ENCODE peak calls at places on chromosomes 2 and 18, in seven cellular contexts. One of them, this sample, is unnamed.

GRCh38 chr2:80473806-80474205 is 169.3 kb upstream of the LRRTM1 start:
- DNase-seq in mesendoderm: no peak
- DNase-seq in Peyer's patch: no peak
- DNase-seq in HCT116: no peak
- DNase-seq in colonic mucosa: no peak
- DNase-seq in heart left ventricle: no peak
- DNase-seq in pancreas: no peak
- DNase-seq in this sample: no peak

GRCh38 chr18:48859311-48860275 is 91.2 kb downstream of the SMAD7 start:
- DNase-seq in colonic mucosa: no peak
- DNase-seq in heart left ventricle: no peak
- DNase-seq in pancreas: no peak
- DNase-seq in HCT116: no peak
- DNase-seq in mesendoderm: peak; percentile 89
- DNase-seq in Peyer's patch: no peak
- DNase-seq in this sample: no peak

GRCh38 chr18:36376361-36376760 is 78.8 kb downstream of the FHOD3 start:
- DNase-seq in heart left ventricle: no peak
- DNase-seq in pancreas: no peak
- DNase-seq in HCT116: no peak
- DNase-seq in mesendoderm: no peak
- DNase-seq in Peyer's patch: no peak
- DNase-seq in colonic mucosa: no peak
- DNase-seq in this sample: no peak

GRCh38 chr2:199111461-199111860 is 346.3 kb downstream of the SATB2 start:
- DNase-seq in heart left ventricle: no peak
- DNase-seq in HCT116: no peak
- DNase-seq in Peyer's patch: no peak
- DNase-seq in pancreas: no peak
- DNase-seq in colonic mucosa: no peak
- DNase-seq in mesendoderm: no peak
- DNase-seq in this sample: no peak

GRCh38 chr2:10316336-10316735 is 13.6 kb downstream of the HPCAL1 start:
- DNase-seq in HCT116: no peak
- DNase-seq in pancreas: no peak
- DNase-seq in mesendoderm: no peak
- DNase-seq in Peyer's patch: no peak
- DNase-seq in heart left ventricle: no peak
- DNase-seq in colonic mucosa: no peak
- DNase-seq in this sample: no peak

GRCh38 chr2:136291871-136292270 is 173.9 kb upstream of the CXCR4 start:
- DNase-seq in mesendoderm: no peak
- DNase-seq in Peyer's patch: no peak
- DNase-seq in colonic mucosa: no peak
- DNase-seq in HCT116: no peak
- DNase-seq in heart left ventricle: no peak
- DNase-seq in pancreas: no peak
- DNase-seq in this sample: no peak

GRCh38 chr2:109736177-109736827 is 57.8 kb upstream of the RGPD5 start:
- DNase-seq in pancreas: peak; percentile 33
- DNase-seq in mesendoderm: peak; percentile 61
- DNase-seq in colonic mucosa: peak; percentile 67
- DNase-seq in Peyer's patch: peak; percentile 74
- DNase-seq in HCT116: peak; percentile 62
- DNase-seq in heart left ventricle: no peak
- DNase-seq in this sample: peak; percentile 79

GRCh38 chr2:168336786-168337388 is 89.5 kb upstream of the STK39 start:
- DNase-seq in HCT116: peak; percentile 87
- DNase-seq in heart left ventricle: no peak
- DNase-seq in pancreas: peak; percentile 76
- DNase-seq in Peyer's patch: peak; percentile 83
- DNase-seq in colonic mucosa: peak; percentile 77
- DNase-seq in mesendoderm: peak; percentile 93
- DNase-seq in this sample: peak; percentile 72

GRCh38 chr2:72778410-72778809 is 47.4 kb downstream of the EXOC6B start:
- DNase-seq in heart left ventricle: no peak
- DNase-seq in Peyer's patch: no peak
- DNase-seq in colonic mucosa: no peak
- DNase-seq in mesendoderm: no peak
- DNase-seq in pancreas: no peak
- DNase-seq in HCT116: no peak
- DNase-seq in this sample: no peak

GRCh38 chr18:35582899-35583558 is 1.5 kb downstream of the GALNT1 start:
- DNase-seq in Peyer's patch: no peak
- DNase-seq in colonic mucosa: no peak
- DNase-seq in pancreas: no peak
- DNase-seq in mesendoderm: no peak
- DNase-seq in heart left ventricle: no peak
- DNase-seq in HCT116: no peak
- DNase-seq in this sample: peak; percentile 6

GRCh38 chr2:84901593-84902120 is 3.8 kb upstream of the TMSB10 start:
- DNase-seq in Peyer's patch: no peak
- DNase-seq in colonic mucosa: peak; percentile 11
- DNase-seq in HCT116: no peak
- DNase-seq in heart left ventricle: no peak
- DNase-seq in pancreas: no peak
- DNase-seq in mesendoderm: no peak
- DNase-seq in this sample: no peak

GRCh38 chr2:178008636-178009289 is 63.8 kb downstream of the PDE11A start:
- DNase-seq in mesendoderm: no peak
- DNase-seq in heart left ventricle: peak; percentile 57
- DNase-seq in pancreas: no peak
- DNase-seq in Peyer's patch: no peak
- DNase-seq in HCT116: no peak
- DNase-seq in colonic mucosa: peak; percentile 29
- DNase-seq in this sample: no peak

GRCh38 chr18:23245461-23245860 is 110.2 kb downstream of the CABLES1 start:
- DNase-seq in mesendoderm: no peak
- DNase-seq in heart left ventricle: no peak
- DNase-seq in pancreas: no peak
- DNase-seq in colonic mucosa: no peak
- DNase-seq in Peyer's patch: no peak
- DNase-seq in HCT116: no peak
- DNase-seq in this sample: no peak

GRCh38 chr2:149858916-149859634 is 271.5 kb upstream of the MMADHC start:
- DNase-seq in heart left ventricle: no peak
- DNase-seq in mesendoderm: no peak
- DNase-seq in colonic mucosa: no peak
- DNase-seq in Peyer's patch: no peak
- DNase-seq in pancreas: no peak
- DNase-seq in HCT116: no peak
- DNase-seq in this sample: no peak

GRCh38 chr2:127448526-127448925 is 30.3 kb downstream of the PROC start:
- DNase-seq in mesendoderm: no peak
- DNase-seq in colonic mucosa: no peak
- DNase-seq in heart left ventricle: no peak
- DNase-seq in HCT116: no peak
- DNase-seq in Peyer's patch: no peak
- DNase-seq in pancreas: no peak
- DNase-seq in this sample: no peak

GRCh38 chr2:20040489-20041172 is 10.8 kb downstream of the LAPTM4A start:
- DNase-seq in heart left ventricle: no peak
- DNase-seq in pancreas: no peak
- DNase-seq in colonic mucosa: no peak
- DNase-seq in Peyer's patch: peak; percentile 55
- DNase-seq in HCT116: no peak
- DNase-seq in mesendoderm: peak; percentile 56
- DNase-seq in this sample: no peak

GRCh38 chr18:24319757-24320156 is 77.9 kb downstream of the OSBPL1A start:
- DNase-seq in HCT116: no peak
- DNase-seq in Peyer's patch: peak; percentile 53
- DNase-seq in heart left ventricle: no peak
- DNase-seq in mesendoderm: no peak
- DNase-seq in pancreas: no peak
- DNase-seq in colonic mucosa: peak; percentile 33
- DNase-seq in this sample: no peak

GRCh38 chr2:66888791-66889631 is 454.1 kb downstream of the MEIS1 start:
- DNase-seq in mesendoderm: no peak
- DNase-seq in pancreas: no peak
- DNase-seq in heart left ventricle: no peak
- DNase-seq in colonic mucosa: peak; percentile 21
- DNase-seq in Peyer's patch: peak; percentile 44
- DNase-seq in HCT116: no peak
- DNase-seq in this sample: no peak

DNA sequence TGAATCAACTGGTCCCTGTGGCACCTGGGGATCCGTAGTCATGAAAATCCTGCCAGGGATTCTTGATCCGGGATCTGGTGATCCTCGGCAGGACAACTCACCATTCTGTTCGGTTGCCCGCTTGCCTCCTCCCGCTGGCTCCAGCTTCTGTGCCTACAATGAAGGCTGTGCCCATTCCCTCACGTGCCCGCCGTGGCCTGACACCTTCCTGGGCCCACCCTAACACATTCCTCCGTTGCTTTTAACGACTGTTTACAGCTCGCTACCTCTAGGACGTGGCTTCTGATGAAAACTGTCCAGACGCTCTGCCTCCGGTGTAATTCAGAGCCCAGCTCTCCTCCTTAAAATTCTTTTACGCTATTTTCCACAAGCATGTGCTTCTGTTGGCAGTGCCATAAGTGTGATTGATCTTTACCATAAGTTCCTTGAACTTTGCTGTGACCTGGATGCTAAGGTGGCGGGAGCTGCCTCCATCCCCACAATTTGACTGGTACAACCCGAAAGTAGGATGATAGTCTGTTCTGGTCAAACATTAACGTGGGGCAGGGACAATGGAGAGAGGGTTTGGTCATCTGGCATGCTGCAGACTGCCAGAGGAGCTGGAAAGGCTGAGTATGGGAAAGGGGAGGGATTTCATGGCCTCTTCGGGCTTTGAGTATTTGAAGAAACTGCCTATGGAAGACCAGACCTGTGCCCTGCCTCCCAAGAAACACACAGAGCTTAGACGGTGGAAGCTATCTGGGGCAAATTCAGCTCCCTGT is 206.8 kb upstream of the TNP1 start:
- DNase-seq in Peyer's patch: no peak
- DNase-seq in mesendoderm: no peak
- DNase-seq in heart left ventricle: no peak
- DNase-seq in HCT116: no peak
- DNase-seq in colonic mucosa: no peak
- DNase-seq in pancreas: no peak
- DNase-seq in this sample: no peak
- H3K4me1 ChIP-seq in Peyer's patch: no peaks in the 10 kb centered on the region
- H3K4me1 ChIP-seq in mesendoderm: peaks cover 3% of the 10 kb centered on the region
- H3K4me1 ChIP-seq in heart left ventricle: no peaks in the 10 kb centered on the region
- H3K4me1 ChIP-seq in HCT116: no peaks in the 10 kb centered on the region
- H3K4me1 ChIP-seq in colonic mucosa: no peaks in the 10 kb centered on the region
- H3K4me1 ChIP-seq in pancreas: no peaks in the 10 kb centered on the region
- H3K4me1 ChIP-seq in this sample: no peaks in the 10 kb centered on the region

GRCh38 chr2:23412556-23413155 is 27.7 kb downstream of the KLHL29 start:
- DNase-seq in HCT116: no peak
- DNase-seq in colonic mucosa: no peak
- DNase-seq in heart left ventricle: no peak
- DNase-seq in Peyer's patch: peak; percentile 22
- DNase-seq in pancreas: no peak
- DNase-seq in mesendoderm: no peak
- DNase-seq in this sample: no peak

GRCh38 chr2:23411752-23412431 is 26.9 kb downstream of the KLHL29 start:
- DNase-seq in pancreas: no peak
- DNase-seq in mesendoderm: no peak
- DNase-seq in HCT116: no peak
- DNase-seq in heart left ventricle: no peak
- DNase-seq in colonic mucosa: no peak
- DNase-seq in Peyer's patch: peak; percentile 15
- DNase-seq in this sample: no peak

GRCh38 chr2:23414876-23415275 is 29.9 kb downstream of the KLHL29 start:
- DNase-seq in Peyer's patch: peak; percentile 37
- DNase-seq in mesendoderm: peak; percentile 83
- DNase-seq in heart left ventricle: no peak
- DNase-seq in HCT116: no peak
- DNase-seq in pancreas: no peak
- DNase-seq in colonic mucosa: no peak
- DNase-seq in this sample: peak; percentile 36

GRCh38 chr2:23414106-23414505 is 29.1 kb downstream of the KLHL29 start:
- DNase-seq in HCT116: no peak
- DNase-seq in colonic mucosa: no peak
- DNase-seq in heart left ventricle: no peak
- DNase-seq in Peyer's patch: peak; percentile 31
- DNase-seq in mesendoderm: no peak
- DNase-seq in pancreas: no peak
- DNase-seq in this sample: no peak

DNA sequence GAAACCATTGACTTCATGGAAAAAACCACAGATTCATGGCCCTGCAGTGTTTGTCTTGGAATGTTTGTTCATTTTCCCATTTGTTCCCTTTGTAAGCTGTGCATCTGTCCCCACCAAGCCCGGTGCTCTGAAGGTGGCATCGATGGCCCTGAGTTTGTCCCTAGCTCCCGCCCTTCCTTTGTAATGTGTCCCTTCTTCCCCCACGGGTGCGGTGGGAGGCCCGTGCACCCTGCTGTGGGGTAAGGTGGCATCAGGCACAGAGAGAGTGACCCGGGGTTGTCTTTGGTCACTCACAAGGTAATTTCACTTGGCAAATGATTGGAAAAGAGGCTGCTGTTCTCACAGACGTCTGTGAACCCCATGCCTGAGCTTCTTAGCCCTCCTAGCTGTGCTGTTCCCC is 28.7 kb downstream of the KLHL29 start:
- DNase-seq in HCT116: no peak
- DNase-seq in mesendoderm: no peak
- DNase-seq in heart left ventricle: no peak
- DNase-seq in pancreas: no peak
- DNase-seq in Peyer's patch: peak; percentile 7
- DNase-seq in colonic mucosa: no peak
- DNase-seq in this sample: no peak
- H3K4me1 ChIP-seq in HCT116: peaks cover 23% of the 10 kb centered on the region
- H3K4me1 ChIP-seq in mesendoderm: no peaks in the 10 kb centered on the region
- H3K4me1 ChIP-seq in heart left ventricle: no peaks in the 10 kb centered on the region
- H3K4me1 ChIP-seq in pancreas: no peaks in the 10 kb centered on the region
- H3K4me1 ChIP-seq in Peyer's patch: no peaks in the 10 kb centered on the region
- H3K4me1 ChIP-seq in colonic mucosa: no peaks in the 10 kb centered on the region
- H3K4me1 ChIP-seq in this sample: no peaks in the 10 kb centered on the region

GRCh38 chr2:112629823-112630222 is 15.9 kb upstream of the SLC20A1 start:
- DNase-seq in Peyer's patch: no peak
- DNase-seq in mesendoderm: no peak
- DNase-seq in pancreas: no peak
- DNase-seq in colonic mucosa: no peak
- DNase-seq in heart left ventricle: no peak
- DNase-seq in HCT116: no peak
- DNase-seq in this sample: no peak
- H3K4me1 ChIP-seq in Peyer's patch: peaks cover 17% of the 10 kb centered on the region
- H3K4me1 ChIP-seq in mesendoderm: peaks cover 14% of the 10 kb centered on the region
- H3K4me1 ChIP-seq in pancreas: no peaks in the 10 kb centered on the region
- H3K4me1 ChIP-seq in colonic mucosa: peaks cover 6% of the 10 kb centered on the region
- H3K4me1 ChIP-seq in heart left ventricle: peaks cover 20% of the 10 kb centered on the region
- H3K4me1 ChIP-seq in HCT116: peaks cover 73% of the 10 kb centered on the region
- H3K4me1 ChIP-seq in this sample: peaks cover 14% of the 10 kb centered on the region

DNA sequence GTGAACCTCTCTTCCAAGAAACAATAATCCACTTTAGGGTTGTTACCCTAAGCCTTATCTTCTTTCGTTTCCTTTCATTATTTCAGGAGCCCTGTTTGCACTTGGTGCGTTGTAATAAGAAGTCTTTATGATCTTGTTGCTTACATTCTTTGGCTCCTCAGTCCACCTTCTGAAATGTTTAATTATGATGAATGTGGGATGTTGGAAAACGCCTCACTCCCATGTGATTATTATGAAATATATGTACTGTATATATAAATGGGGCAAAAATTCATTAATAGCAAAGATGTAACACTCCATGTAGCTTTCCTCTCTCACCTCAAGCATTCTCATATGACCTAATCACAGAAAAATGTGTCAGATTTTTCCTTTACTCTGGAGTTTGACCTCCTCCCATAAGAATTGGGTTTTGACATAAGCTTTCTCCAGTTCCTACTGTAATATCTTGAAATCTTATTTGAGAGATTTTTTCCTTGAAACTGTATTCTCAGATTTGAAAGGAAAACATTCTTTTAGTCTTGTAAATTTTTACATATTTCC is 397.2 kb upstream of the FANCL start:
- DNase-seq in HCT116: no peak
- DNase-seq in mesendoderm: peak; percentile 90
- DNase-seq in colonic mucosa: no peak
- DNase-seq in Peyer's patch: no peak
- DNase-seq in heart left ventricle: no peak
- DNase-seq in pancreas: no peak
- DNase-seq in this sample: no peak
- H3K4me1 ChIP-seq in HCT116: peaks cover 30% of the 10 kb centered on the region
- H3K4me1 ChIP-seq in mesendoderm: peaks cover 6% of the 10 kb centered on the region
- H3K4me1 ChIP-seq in colonic mucosa: no peaks in the 10 kb centered on the region
- H3K4me1 ChIP-seq in Peyer's patch: no peaks in the 10 kb centered on the region
- H3K4me1 ChIP-seq in heart left ventricle: no peaks in the 10 kb centered on the region
- H3K4me1 ChIP-seq in pancreas: no peaks in the 10 kb centered on the region
- H3K4me1 ChIP-seq in this sample: peaks cover 36% of the 10 kb centered on the region